ENCODE peak calls at places on chromosomes 11 and 22, in ten cellular contexts. One of them, this sample, is unnamed.

GRCh38 chr11:36492724-36493304 is 17.3 kb downstream of the TRAF6 start:
- DNase-seq in choroid plexus epithelial cell: peak
- DNase-seq in lung: no peak
- DNase-seq in tibial nerve: no peak
- DNase-seq in heart left ventricle: no peak
- DNase-seq in left lung: no peak
- DNase-seq in astrocyte: no peak
- DNase-seq in mammary epithelial cell: peak
- DNase-seq in HepG2: peak
- DNase-seq in MM.1S: peak
- DNase-seq in this sample: no peak

GRCh38 chr11:102849319-102849718 is 5.9 kb upstream of the MMP3 start:
- DNase-seq in astrocyte: peak
- DNase-seq in tibial nerve: no peak
- DNase-seq in lung: no peak
- DNase-seq in heart left ventricle: no peak
- DNase-seq in left lung: no peak
- DNase-seq in choroid plexus epithelial cell: peak
- DNase-seq in HepG2: no peak
- DNase-seq in MM.1S: no peak
- DNase-seq in mammary epithelial cell: peak
- DNase-seq in this sample: no peak

GRCh38 chr11:94870422-94870821 is 102.3 kb downstream of the AMOTL1 start:
- DNase-seq in lung: no peak
- DNase-seq in choroid plexus epithelial cell: no peak
- DNase-seq in heart left ventricle: no peak
- DNase-seq in tibial nerve: no peak
- DNase-seq in left lung: no peak
- DNase-seq in mammary epithelial cell: no peak
- DNase-seq in astrocyte: no peak
- DNase-seq in HepG2: no peak
- DNase-seq in MM.1S: no peak
- DNase-seq in this sample: no peak

GRCh38 chr22:18035740-18036139 is 11.4 kb upstream of the MICAL3 start:
- DNase-seq in HepG2: peak
- DNase-seq in astrocyte: no peak
- DNase-seq in left lung: no peak
- DNase-seq in heart left ventricle: peak
- DNase-seq in choroid plexus epithelial cell: peak
- DNase-seq in mammary epithelial cell: peak
- DNase-seq in tibial nerve: no peak
- DNase-seq in lung: no peak
- DNase-seq in MM.1S: no peak
- DNase-seq in this sample: no peak

GRCh38 chr22:19376971-19377370 is 54.6 kb downstream of the HIRA start:
- DNase-seq in choroid plexus epithelial cell: no peak
- DNase-seq in mammary epithelial cell: no peak
- DNase-seq in lung: no peak
- DNase-seq in astrocyte: no peak
- DNase-seq in MM.1S: no peak
- DNase-seq in tibial nerve: no peak
- DNase-seq in left lung: no peak
- DNase-seq in heart left ventricle: no peak
- DNase-seq in HepG2: no peak
- DNase-seq in this sample: no peak

GRCh38 chr11:84780689-84781293 is 846.4 kb downstream of the DLG2 start:
- DNase-seq in HepG2: peak
- DNase-seq in mammary epithelial cell: peak
- DNase-seq in heart left ventricle: no peak
- DNase-seq in MM.1S: peak
- DNase-seq in lung: no peak
- DNase-seq in astrocyte: peak
- DNase-seq in left lung: no peak
- DNase-seq in tibial nerve: no peak
- DNase-seq in choroid plexus epithelial cell: peak
- DNase-seq in this sample: no peak

GRCh38 chr11:111064118-111064517 is 181.4 kb upstream of the POU2AF2 start:
- DNase-seq in MM.1S: no peak
- DNase-seq in lung: no peak
- DNase-seq in mammary epithelial cell: no peak
- DNase-seq in HepG2: no peak
- DNase-seq in left lung: no peak
- DNase-seq in choroid plexus epithelial cell: peak
- DNase-seq in astrocyte: peak
- DNase-seq in tibial nerve: no peak
- DNase-seq in heart left ventricle: no peak
- DNase-seq in this sample: no peak

GRCh38 chr11:46382644-46383403 is 1.4 kb downstream of the MDK start:
- DNase-seq in astrocyte: no peak
- DNase-seq in lung: no peak
- DNase-seq in MM.1S: no peak
- DNase-seq in choroid plexus epithelial cell: peak
- DNase-seq in left lung: no peak
- DNase-seq in heart left ventricle: no peak
- DNase-seq in HepG2: peak
- DNase-seq in mammary epithelial cell: no peak
- DNase-seq in tibial nerve: no peak
- DNase-seq in this sample: no peak

GRCh38 chr11:120749389-120749788 is 237.8 kb downstream of the GRIK4 start:
- DNase-seq in heart left ventricle: no peak
- DNase-seq in choroid plexus epithelial cell: no peak
- DNase-seq in left lung: no peak
- DNase-seq in HepG2: no peak
- DNase-seq in mammary epithelial cell: no peak
- DNase-seq in MM.1S: no peak
- DNase-seq in astrocyte: no peak
- DNase-seq in tibial nerve: no peak
- DNase-seq in lung: no peak
- DNase-seq in this sample: no peak

GRCh38 chr22:33674357-33674756 is 245.9 kb downstream of the LARGE1 start:
- DNase-seq in astrocyte: no peak
- DNase-seq in choroid plexus epithelial cell: no peak
- DNase-seq in lung: no peak
- DNase-seq in HepG2: no peak
- DNase-seq in left lung: no peak
- DNase-seq in mammary epithelial cell: peak
- DNase-seq in heart left ventricle: no peak
- DNase-seq in tibial nerve: no peak
- DNase-seq in MM.1S: no peak
- DNase-seq in this sample: no peak

GRCh38 chr11:93099811-93100210 is 98.0 kb downstream of the SLC36A4 start:
- DNase-seq in choroid plexus epithelial cell: peak
- DNase-seq in lung: no peak
- DNase-seq in left lung: no peak
- DNase-seq in tibial nerve: no peak
- DNase-seq in MM.1S: no peak
- DNase-seq in heart left ventricle: no peak
- DNase-seq in astrocyte: peak
- DNase-seq in HepG2: no peak
- DNase-seq in mammary epithelial cell: peak
- DNase-seq in this sample: no peak

GRCh38 chr11:48024635-48025071 is 44.3 kb downstream of the PTPRJ start:
- DNase-seq in astrocyte: no peak
- DNase-seq in MM.1S: no peak
- DNase-seq in mammary epithelial cell: no peak
- DNase-seq in lung: no peak
- DNase-seq in HepG2: no peak
- DNase-seq in choroid plexus epithelial cell: no peak
- DNase-seq in tibial nerve: no peak
- DNase-seq in left lung: no peak
- DNase-seq in heart left ventricle: no peak
- DNase-seq in this sample: no peak

GRCh38 chr11:132904091-132904490 is 628.2 kb downstream of the OPCML start:
- DNase-seq in MM.1S: no peak
- DNase-seq in tibial nerve: no peak
- DNase-seq in choroid plexus epithelial cell: no peak
- DNase-seq in HepG2: no peak
- DNase-seq in heart left ventricle: no peak
- DNase-seq in mammary epithelial cell: no peak
- DNase-seq in lung: no peak
- DNase-seq in astrocyte: no peak
- DNase-seq in left lung: no peak
- DNase-seq in this sample: no peak

GRCh38 chr11:75237050-75237449 is 3.5 kb upstream of the TPBGL start:
- DNase-seq in astrocyte: no peak
- DNase-seq in lung: no peak
- DNase-seq in tibial nerve: no peak
- DNase-seq in HepG2: no peak
- DNase-seq in mammary epithelial cell: no peak
- DNase-seq in MM.1S: no peak
- DNase-seq in left lung: no peak
- DNase-seq in choroid plexus epithelial cell: no peak
- DNase-seq in heart left ventricle: no peak
- DNase-seq in this sample: no peak

GRCh38 chr22:24391836-24392217 is 35.6 kb upstream of the ADORA2A start:
- DNase-seq in astrocyte: peak
- DNase-seq in MM.1S: no peak
- DNase-seq in lung: no peak
- DNase-seq in heart left ventricle: peak
- DNase-seq in choroid plexus epithelial cell: peak
- DNase-seq in tibial nerve: no peak
- DNase-seq in mammary epithelial cell: no peak
- DNase-seq in left lung: no peak
- DNase-seq in HepG2: no peak
- DNase-seq in this sample: no peak

GRCh38 chr22:50671641-50672040 is 982 bp upstream of the SHANK3 start:
- DNase-seq in left lung: no peak
- DNase-seq in tibial nerve: no peak
- DNase-seq in choroid plexus epithelial cell: no peak
- DNase-seq in heart left ventricle: peak
- DNase-seq in MM.1S: no peak
- DNase-seq in astrocyte: no peak
- DNase-seq in lung: no peak
- DNase-seq in mammary epithelial cell: no peak
- DNase-seq in HepG2: no peak
- DNase-seq in this sample: no peak

GRCh38 chr11:2933376-2934056 is 4.3 kb upstream of the PHLDA2 start:
- DNase-seq in choroid plexus epithelial cell: peak
- DNase-seq in HepG2: no peak
- DNase-seq in astrocyte: peak
- DNase-seq in lung: peak
- DNase-seq in tibial nerve: peak
- DNase-seq in left lung: peak
- DNase-seq in heart left ventricle: peak
- DNase-seq in MM.1S: peak
- DNase-seq in mammary epithelial cell: peak
- DNase-seq in this sample: no peak

DNA sequence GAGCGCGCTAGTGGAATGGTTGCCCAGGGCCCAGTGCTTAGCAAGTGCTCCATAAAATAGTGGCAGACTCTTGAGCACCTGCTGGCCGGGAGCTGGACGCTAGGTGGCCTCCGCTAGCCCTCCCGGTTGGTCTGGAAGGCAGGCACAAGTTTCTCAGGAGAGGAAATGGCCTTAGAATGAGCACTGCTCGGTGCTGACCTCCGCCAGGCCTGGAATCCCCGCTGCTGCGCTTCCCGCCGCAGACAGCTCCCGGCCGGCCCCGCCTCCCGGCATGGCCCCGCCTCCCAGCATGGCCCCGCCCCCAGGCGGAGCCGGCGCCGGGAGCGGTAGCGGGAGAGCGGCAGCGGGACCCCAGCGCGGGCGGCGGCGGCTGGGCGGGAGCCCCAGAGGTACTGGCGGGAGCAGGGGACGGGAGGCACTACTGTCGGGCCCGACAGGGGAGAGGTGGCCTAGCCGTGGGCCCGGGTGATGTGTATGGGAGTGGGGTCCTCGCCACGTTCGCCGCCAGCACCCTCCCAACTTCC is at the start of gene SIPA1:
- DNase-seq in choroid plexus epithelial cell: peak
- DNase-seq in mammary epithelial cell: peak
- DNase-seq in tibial nerve: peak
- DNase-seq in left lung: peak
- DNase-seq in MM.1S: peak
- DNase-seq in heart left ventricle: peak
- DNase-seq in astrocyte: peak
- DNase-seq in HepG2: peak
- DNase-seq in lung: peak
- DNase-seq in this sample: peak
- TF ChIP-seq CTCF in choroid plexus epithelial cell: peak
- TF ChIP-seq CTCF in mammary epithelial cell: no peak
- TF ChIP-seq CTCF in tibial nerve: peak
- TF ChIP-seq CTCF in left lung: no peak
- TF ChIP-seq CTCF in MM.1S: peak
- TF ChIP-seq CTCF in heart left ventricle: peak
- TF ChIP-seq CTCF in astrocyte: peak
- TF ChIP-seq CTCF in HepG2: peak
- TF ChIP-seq CTCF in lung: peak
- TF ChIP-seq CTCF in this sample: peak

GRCh38 chr11:71927813-71928738 is at the start of gene XNDC1N:
- DNase-seq in lung: peak
- DNase-seq in astrocyte: peak
- DNase-seq in tibial nerve: no peak
- DNase-seq in MM.1S: peak
- DNase-seq in choroid plexus epithelial cell: peak
- DNase-seq in mammary epithelial cell: no peak
- DNase-seq in HepG2: peak
- DNase-seq in heart left ventricle: peak
- DNase-seq in left lung: peak
- DNase-seq in this sample: peak
- TF ChIP-seq CTCF in lung: no peak
- TF ChIP-seq CTCF in astrocyte: no peak
- TF ChIP-seq CTCF in tibial nerve: no peak
- TF ChIP-seq CTCF in MM.1S: no peak
- TF ChIP-seq CTCF in choroid plexus epithelial cell: no peak
- TF ChIP-seq CTCF in mammary epithelial cell: no peak
- TF ChIP-seq CTCF in HepG2: no peak
- TF ChIP-seq CTCF in heart left ventricle: no peak
- TF ChIP-seq CTCF in left lung: no peak
- TF ChIP-seq CTCF in this sample: no peak

DNA sequence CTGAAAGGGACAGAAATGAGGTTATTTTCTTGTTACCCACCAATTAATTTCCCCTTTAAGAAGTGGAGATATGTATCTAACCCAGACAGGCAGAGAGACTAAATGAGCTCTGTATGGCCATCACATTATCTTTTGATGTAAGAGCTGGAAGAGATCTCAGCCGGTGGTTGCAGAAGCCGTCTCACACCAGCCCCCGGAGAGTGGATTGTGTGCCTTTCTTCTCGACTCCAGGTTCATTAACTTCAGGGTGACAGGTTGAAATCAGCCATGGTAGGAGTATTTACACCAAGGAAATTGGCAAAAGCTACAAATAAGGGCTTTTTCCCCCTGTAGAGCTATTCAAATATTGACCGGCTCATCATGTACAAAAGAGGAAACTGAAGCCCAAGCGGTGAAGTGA is 580.3 kb upstream of the CADM1 start:
- DNase-seq in HepG2: no peak
- DNase-seq in MM.1S: no peak
- DNase-seq in heart left ventricle: no peak
- DNase-seq in left lung: no peak
- DNase-seq in astrocyte: no peak
- DNase-seq in lung: no peak
- DNase-seq in mammary epithelial cell: no peak
- DNase-seq in choroid plexus epithelial cell: no peak
- DNase-seq in tibial nerve: no peak
- DNase-seq in this sample: no peak
- TF ChIP-seq CTCF in HepG2: no peak
- TF ChIP-seq CTCF in MM.1S: no peak
- TF ChIP-seq CTCF in heart left ventricle: no peak
- TF ChIP-seq CTCF in left lung: no peak
- TF ChIP-seq CTCF in astrocyte: no peak
- TF ChIP-seq CTCF in lung: no peak
- TF ChIP-seq CTCF in mammary epithelial cell: no peak
- TF ChIP-seq CTCF in choroid plexus epithelial cell: no peak
- TF ChIP-seq CTCF in tibial nerve: no peak
- TF ChIP-seq CTCF in this sample: no peak

GRCh38 chr11:62560566-62561103 is 13.1 kb downstream of the EEF1G start:
- DNase-seq in MM.1S: peak
- DNase-seq in heart left ventricle: peak
- DNase-seq in mammary epithelial cell: peak
- DNase-seq in astrocyte: peak
- DNase-seq in HepG2: peak
- DNase-seq in choroid plexus epithelial cell: peak
- DNase-seq in lung: peak
- DNase-seq in tibial nerve: peak
- DNase-seq in left lung: peak
- DNase-seq in this sample: peak
- TF ChIP-seq CTCF in MM.1S: peak
- TF ChIP-seq CTCF in heart left ventricle: peak
- TF ChIP-seq CTCF in mammary epithelial cell: peak
- TF ChIP-seq CTCF in astrocyte: peak
- TF ChIP-seq CTCF in HepG2: peak
- TF ChIP-seq CTCF in choroid plexus epithelial cell: peak
- TF ChIP-seq CTCF in lung: peak
- TF ChIP-seq CTCF in tibial nerve: peak
- TF ChIP-seq CTCF in left lung: peak
- TF ChIP-seq CTCF in this sample: peak

This sample was measured in progenitor cell of endocrine pancreas.